ENCODE peak calls at places on chromosomes 7 and 10, in six cellular contexts. U is SJSA1; W is effector memory CD4-positive, alpha-beta T cell; I is naive thymus-derived CD4-positive, alpha-beta T cell; X is cardiac muscle cell; H is aorta. C is an unnamed sample.

GRCh38 chr7:121608785-121609184 is 212.7 kb upstream of the FAM3C start:
- DNase-seq in U (no peak), W (no peak), I (no peak), X (no peak), H (no peak), C (peak; percentile 2)

GRCh38 chr7:28957064-28957821 is 887 bp downstream of the TRIL start:
- DNase-seq in U (peak; percentile 36), W (no peak), I (no peak), X (peak; percentile 50), H (peak; percentile 52), C (peak; percentile 32)

GRCh38 chr10:95976295-95977229 is 66.8 kb upstream of the CCNJ start:
- DNase-seq in U (no peak), W (no peak), I (no peak), X (no peak), H (no peak), C (no peak)

GRCh38 chr7:156438011-156438410 is 202.6 kb upstream of the RNF32 start:
- DNase-seq in U (no peak), W (no peak), I (no peak), X (no peak), H (no peak), C (no peak)

GRCh38 chr10:61097026-61097425 is 153.0 kb upstream of the RHOBTB1 start:
- DNase-seq in U (no peak), W (no peak), I (no peak), X (peak; percentile 57), H (no peak), C (no peak)

GRCh38 chr10:125662616-125663015 is 20.3 kb downstream of the TEX36 start:
- DNase-seq in U (no peak), W (no peak), I (no peak), X (no peak), H (no peak), C (no peak)

GRCh38 chr7:116610210-116610609 is 61.8 kb upstream of the MET start:
- DNase-seq in U (no peak), W (no peak), I (no peak), X (peak; percentile 79), H (no peak), C (no peak)

GRCh38 chr7:20928022-20928421 is 141.3 kb upstream of the SP8 start:
- DNase-seq in U (no peak), W (no peak), I (no peak), X (no peak), H (no peak), C (no peak)

GRCh38 chr7:155230169-155230593 is 67.5 kb upstream of the INSIG1 start:
- DNase-seq in U (peak; percentile 87), W (no peak), I (no peak), X (peak; percentile 75), H (no peak), C (no peak)

GRCh38 chr7:2522780-2523433 is 3.3 kb downstream of the LFNG start:
- DNase-seq in U (no peak), W (no peak), I (no peak), X (peak; percentile 72), H (no peak), C (no peak)

GRCh38 chr7:69129524-69129923 is 468.8 kb upstream of the AUTS2 start:
- DNase-seq in U (no peak), W (no peak), I (no peak), X (peak; percentile 21), H (no peak), C (no peak)

GRCh38 chr7:83452256-83452655 is 196.7 kb downstream of the SEMA3E start:
- DNase-seq in U (no peak), W (no peak), I (no peak), X (no peak), H (no peak), C (no peak)

GRCh38 chr7:83976302-83976701 is 218.3 kb downstream of the SEMA3A start:
- DNase-seq in U (peak; percentile 50), W (no peak), I (peak; percentile 61), X (peak; percentile 60), H (no peak), C (no peak)

GRCh38 chr7:74522281-74522905 is 68.7 kb downstream of the GTF2IRD1 start:
- DNase-seq in U (no peak), W (no peak), I (no peak), X (no peak), H (no peak), C (no peak)

GRCh38 chr7:99407849-99408346 is 499 bp downstream of the PDAP1 start:
- DNase-seq in U (no peak), W (peak; percentile 24), I (no peak), X (peak; percentile 82), H (peak; percentile 86), C (no peak)

GRCh38 chr7:52431082-52431815 is 604.2 kb upstream of the POM121L12 start:
- DNase-seq in U (no peak), W (no peak), I (no peak), X (no peak), H (no peak), C (no peak)

GRCh38 chr7:103389263-103389662 is 41.8 kb downstream of the PSMC2 start:
- DNase-seq in U (no peak), W (no peak), I (no peak), X (no peak), H (no peak), C (no peak)

GRCh38 chr10:122019414-122019975 is 30.5 kb downstream of the TACC2 start:
- DNase-seq in U (no peak), W (no peak), I (no peak), X (no peak), H (no peak), C (no peak)

GRCh38 chr7:159028456-159029401 is 115.9 kb downstream of the VIPR2 start:
- DNase-seq in U (no peak), W (no peak), I (no peak), X (no peak), H (no peak), C (no peak)

GRCh38 chr7:87113077-87113476 is 39.2 kb upstream of the DMTF1 start:
- DNase-seq in U (no peak), W (no peak), I (no peak), X (peak; percentile 97), H (no peak), C (no peak)

GRCh38 chr10:98041352-98042043 is 11.1 kb upstream of the CRTAC1 start:
- DNase-seq in U (peak; percentile 26), W (no peak), I (no peak), X (peak; percentile 74), H (peak; percentile 64), C (no peak)
- H3K27me3 ChIP-seq in U (peaks cover 42% of the 10 kb centered on the region), W (peaks cover 3% of the 10 kb centered on the region), I (peaks cover 9% of the 10 kb centered on the region), X (peaks cover 60% of the 10 kb centered on the region), H (peaks cover 2% of the 10 kb centered on the region), C (peaks cover 1% of the 10 kb centered on the region)

DNA sequence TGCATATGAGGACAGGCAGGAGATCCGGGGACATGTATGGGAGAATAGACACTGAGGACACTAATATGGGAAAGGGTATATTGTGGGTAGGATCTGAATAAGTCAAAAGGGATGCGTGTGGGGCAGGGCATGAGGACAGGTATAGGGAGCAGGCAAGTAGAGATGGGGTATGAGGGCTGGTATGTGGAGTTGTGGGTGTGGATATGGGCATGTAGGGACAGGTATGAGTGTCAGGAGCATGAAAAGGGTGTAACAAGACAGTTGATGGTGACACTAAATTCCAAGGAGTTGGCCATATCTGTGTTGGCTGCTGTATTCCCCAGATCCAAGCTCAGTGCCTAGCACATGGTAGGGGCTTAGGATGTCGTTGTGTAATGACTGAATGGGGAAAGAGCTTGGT is 84.4 kb upstream of the PAX2 start:
- DNase-seq in U (no peak), W (no peak), I (no peak), X (no peak), H (no peak), C (no peak)
- H3K27me3 ChIP-seq in U (peaks cover 69% of the 10 kb centered on the region), W (peaks cover 23% of the 10 kb centered on the region), I (peaks cover 1% of the 10 kb centered on the region), X (peaks cover 63% of the 10 kb centered on the region), H (no peaks in the 10 kb centered on the region), C (peaks cover 1% of the 10 kb centered on the region)

GRCh38 chr7:128830231-128831177 is at the start of gene FLNC:
- DNase-seq in U (peak; percentile 63), W (no peak), I (peak; percentile 39), X (peak; percentile 78), H (peak; percentile 76), C (no peak)
- H3K27me3 ChIP-seq in U (no peaks in the 10 kb centered on the region), W (peaks cover 30% of the 10 kb centered on the region), I (peaks cover 15% of the 10 kb centered on the region), X (no peaks in the 10 kb centered on the region), H (no peaks in the 10 kb centered on the region), C (peaks cover 3% of the 10 kb centered on the region)

GRCh38 chr10:118255355-118255754 is 86.8 kb downstream of the FAM204A start:
- DNase-seq in U (no peak), W (no peak), I (no peak), X (no peak), H (no peak), C (no peak)
- H3K27me3 ChIP-seq in U (peaks cover 24% of the 10 kb centered on the region), W (peaks cover 5% of the 10 kb centered on the region), I (peaks cover 3% of the 10 kb centered on the region), X (peaks cover 97% of the 10 kb centered on the region), H (peaks cover 3% of the 10 kb centered on the region), C (no peaks in the 10 kb centered on the region)

DNA sequence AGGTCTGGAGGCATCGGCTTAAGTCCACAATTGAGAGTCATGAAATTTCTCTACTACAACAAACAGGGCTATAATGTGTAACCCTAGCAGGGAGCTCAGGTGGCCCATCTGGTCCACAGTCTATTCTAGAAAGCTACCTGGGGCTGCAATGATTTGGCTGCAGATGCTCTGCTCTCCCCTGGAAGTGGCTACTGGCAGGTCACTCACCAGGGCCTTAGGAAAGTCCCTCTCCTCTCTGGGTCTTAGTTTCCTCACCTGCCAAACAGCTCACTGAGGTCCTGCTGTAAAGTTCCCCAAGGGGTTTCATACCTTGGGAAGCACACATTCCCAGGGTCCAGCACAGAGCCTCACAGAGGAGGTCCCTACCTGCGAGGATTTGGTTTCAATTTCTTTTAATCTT is 2.5 kb downstream of the IGFBP3 start:
- DNase-seq in U (peak; percentile 11), W (no peak), I (no peak), X (no peak), H (no peak), C (no peak)
- H3K27me3 ChIP-seq in U (no peaks in the 10 kb centered on the region), W (peaks cover 20% of the 10 kb centered on the region), I (peaks cover 6% of the 10 kb centered on the region), X (peaks cover 54% of the 10 kb centered on the region), H (no peaks in the 10 kb centered on the region), C (peaks cover 5% of the 10 kb centered on the region)

GRCh38 chr7:101368422-101369165 is 5.9 kb downstream of the COL26A1 start:
- DNase-seq in U (no peak), W (no peak), I (no peak), X (no peak), H (no peak), C (no peak)

GRCh38 chr7:101365956-101366355 is 3.3 kb downstream of the COL26A1 start:
- DNase-seq in U (no peak), W (no peak), I (no peak), X (no peak), H (no peak), C (no peak)

GRCh38 chr7:101370836-101371235 is 8.2 kb downstream of the COL26A1 start:
- DNase-seq in U (no peak), W (no peak), I (no peak), X (no peak), H (no peak), C (no peak)

GRCh38 chr7:101363734-101364374 is 1.2 kb downstream of the COL26A1 start:
- DNase-seq in U (peak; percentile 44), W (peak; percentile 15), I (peak; percentile 78), X (peak; percentile 81), H (peak; percentile 70), C (peak; percentile 61)

DNA sequence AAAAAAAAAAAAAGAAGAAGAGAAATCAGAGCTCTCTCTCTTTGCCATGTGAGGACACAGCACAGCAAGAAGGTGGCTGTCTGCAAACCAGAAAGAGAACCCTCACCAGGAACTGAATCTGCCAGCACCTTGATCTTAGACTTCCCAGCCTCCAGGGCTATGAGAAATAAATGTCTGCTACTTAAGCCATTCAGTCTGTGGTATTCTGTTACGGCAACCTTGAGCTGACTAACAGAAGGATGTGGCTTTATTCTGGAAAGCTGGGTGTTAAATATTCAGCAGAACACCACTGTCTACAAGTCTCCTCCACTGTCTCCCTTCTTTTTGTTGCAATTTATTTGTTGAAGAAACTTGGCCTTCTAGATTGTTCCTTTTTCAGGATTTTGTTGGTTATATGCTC is 5.0 kb downstream of the COL26A1 start:
- DNase-seq in U (no peak), W (no peak), I (no peak), X (no peak), H (no peak), C (no peak)
- H3K27me3 ChIP-seq in U (peaks cover 26% of the 10 kb centered on the region), W (peaks cover 6% of the 10 kb centered on the region), I (no peaks in the 10 kb centered on the region), X (no peaks in the 10 kb centered on the region), H (no peaks in the 10 kb centered on the region), C (no peaks in the 10 kb centered on the region)

C was measured in GM06990.